ENCODE peak calls at places on chromosomes 13 and 19, in eight cellular contexts. Z is adrenal gland; X is heart right ventricle; J is CD8-positive, alpha-beta T cell; Q is neural progenitor cell; W is ovary; V is sigmoid colon; Y is lung. R is an unnamed sample.

GRCh38 chr19:30733826-30734550 is 361.8 kb downstream of the ZNF536 start:
- DNase-seq in Z (no peak), X (no peak), J (no peak), Q (peak; percentile 64), W (peak; percentile 49), V (no peak), Y (no peak), R (no peak)

GRCh38 chr19:17579523-17580244 is 24.2 kb downstream of the COLGALT1 start:
- DNase-seq in Z (peak; percentile 47), X (peak; percentile 35), J (no peak), Q (peak; percentile 73), W (peak; percentile 82), V (no peak), Y (peak; percentile 54), R (peak; percentile 72)

GRCh38 chr19:21463449-21464105 is 41.8 kb upstream of the ZNF429 start:
- DNase-seq in Z (peak; percentile 64), X (peak; percentile 44), J (no peak), Q (peak; percentile 90), W (peak; percentile 71), V (no peak), Y (peak; percentile 61), R (no peak)

GRCh38 chr19:30669329-30670010 is 297.3 kb downstream of the ZNF536 start:
- DNase-seq in Z (peak; percentile 77), X (peak; percentile 56), J (peak; percentile 11), Q (peak; percentile 80), W (peak; percentile 90), V (peak; percentile 75), Y (no peak), R (peak; percentile 84)

GRCh38 chr13:72290962-72291681 is 424.1 kb upstream of the DACH1 start:
- DNase-seq in Z (no peak), X (no peak), J (no peak), Q (no peak), W (no peak), V (no peak), Y (no peak), R (no peak)

GRCh38 chr19:8638078-8638619 is 7.7 kb downstream of the NFILZ start:
- DNase-seq in Z (peak; percentile 58), X (no peak), J (no peak), Q (no peak), W (no peak), V (peak; percentile 68), Y (peak; percentile 35), R (no peak)

GRCh38 chr13:75870397-75870801 is 234.3 kb downstream of the LMO7 start:
- DNase-seq in Z (no peak), X (no peak), J (peak; percentile 3), Q (peak; percentile 37), W (no peak), V (no peak), Y (no peak), R (no peak)

GRCh38 chr19:12884202-12884601 is 2.8 kb downstream of the KLF1 start:
- DNase-seq in Z (no peak), X (no peak), J (no peak), Q (no peak), W (no peak), V (no peak), Y (no peak), R (no peak)

GRCh38 chr13:30341815-30342570 is 34.6 kb upstream of the KATNAL1 start:
- DNase-seq in Z (peak; percentile 91), X (peak; percentile 81), J (no peak), Q (no peak), W (peak; percentile 85), V (peak; percentile 97), Y (peak; percentile 71), R (peak; percentile 92)

GRCh38 chr13:97621631-97622030 is 187.7 kb downstream of the RAP2A start:
- DNase-seq in Z (no peak), X (no peak), J (no peak), Q (peak; percentile 82), W (no peak), V (no peak), Y (no peak), R (no peak)

GRCh38 chr19:52258426-52258825 is 11.0 kb upstream of the ZNF766 start:
- DNase-seq in Z (no peak), X (no peak), J (no peak), Q (no peak), W (no peak), V (no peak), Y (no peak), R (no peak)

GRCh38 chr19:48196933-48197665 is 26.6 kb downstream of the ZSWIM9 start:
- DNase-seq in Z (no peak), X (no peak), J (no peak), Q (no peak), W (no peak), V (no peak), Y (no peak), R (no peak)

DNA sequence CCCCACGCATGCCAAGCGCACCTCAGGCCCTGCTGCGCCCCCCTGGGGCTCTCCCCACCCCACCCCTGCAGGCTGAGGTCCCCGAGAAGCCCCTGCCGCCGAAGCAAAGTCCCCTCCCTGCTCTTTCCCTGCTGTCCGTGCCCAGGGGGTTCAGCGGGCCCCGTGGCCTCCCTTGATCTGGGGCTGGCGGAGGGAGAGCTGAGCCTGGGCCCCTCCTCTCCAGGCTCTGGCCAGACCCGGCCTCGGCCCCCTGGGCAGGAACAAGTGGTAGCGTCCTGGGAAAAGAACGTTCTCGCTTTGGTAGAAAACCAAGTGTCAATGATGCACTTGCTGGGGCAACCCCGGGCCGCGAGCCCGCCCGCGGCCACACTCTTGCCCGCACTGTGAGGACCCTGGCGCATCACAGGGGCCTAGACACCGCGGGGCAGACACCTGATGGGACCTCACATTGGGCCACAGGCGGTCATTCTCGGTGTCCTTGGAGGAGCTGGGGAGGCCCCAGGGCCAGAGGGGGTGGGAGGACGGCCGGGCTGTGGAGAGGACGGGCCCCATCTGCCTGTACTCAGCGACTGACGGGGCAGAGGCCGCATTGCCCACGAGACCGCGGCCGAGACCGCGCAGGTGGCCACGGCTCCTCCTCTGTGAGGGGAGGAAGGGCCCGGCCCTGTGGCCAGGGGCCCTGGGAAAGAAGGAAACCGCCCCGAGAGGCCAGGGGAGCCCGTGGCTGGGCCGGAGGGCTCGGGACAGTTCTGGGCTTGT is 29.0 kb downstream of the GPX4 start:
- DNase-seq in Z (peak; percentile 79), X (no peak), J (no peak), Q (no peak), W (peak; percentile 69), V (no peak), Y (no peak), R (no peak)
- H3K27ac ChIP-seq in Z (peak overlapping the region; percentile 91), X (peak overlapping the region; percentile 91), J (peak overlapping the region; percentile 89), Q (no peak overlapping the region), W (peak overlapping the region; percentile 83), V (peak overlapping the region; percentile 83), Y (peak overlapping the region; percentile 88), R (peak overlapping the region; percentile 96)

GRCh38 chr19:42250249-42250665 is 4.7 kb downstream of the ERF start:
- DNase-seq in Z (peak; percentile 59), X (peak; percentile 27), J (no peak), Q (no peak), W (peak; percentile 47), V (peak; percentile 72), Y (no peak), R (peak; percentile 76)

GRCh38 chr19:42249149-42249750 is 5.7 kb downstream of the ERF start:
- DNase-seq in Z (no peak), X (no peak), J (no peak), Q (no peak), W (peak; percentile 45), V (no peak), Y (no peak), R (peak; percentile 77)

GRCh38 chr19:42251572-42251990 is 3.3 kb downstream of the ERF start:
- DNase-seq in Z (no peak), X (no peak), J (no peak), Q (no peak), W (peak; percentile 52), V (peak; percentile 69), Y (no peak), R (no peak)

GRCh38 chr19:42249769-42250168 is 5.2 kb downstream of the ERF start:
- DNase-seq in Z (no peak), X (no peak), J (no peak), Q (no peak), W (no peak), V (no peak), Y (no peak), R (no peak)

DNA sequence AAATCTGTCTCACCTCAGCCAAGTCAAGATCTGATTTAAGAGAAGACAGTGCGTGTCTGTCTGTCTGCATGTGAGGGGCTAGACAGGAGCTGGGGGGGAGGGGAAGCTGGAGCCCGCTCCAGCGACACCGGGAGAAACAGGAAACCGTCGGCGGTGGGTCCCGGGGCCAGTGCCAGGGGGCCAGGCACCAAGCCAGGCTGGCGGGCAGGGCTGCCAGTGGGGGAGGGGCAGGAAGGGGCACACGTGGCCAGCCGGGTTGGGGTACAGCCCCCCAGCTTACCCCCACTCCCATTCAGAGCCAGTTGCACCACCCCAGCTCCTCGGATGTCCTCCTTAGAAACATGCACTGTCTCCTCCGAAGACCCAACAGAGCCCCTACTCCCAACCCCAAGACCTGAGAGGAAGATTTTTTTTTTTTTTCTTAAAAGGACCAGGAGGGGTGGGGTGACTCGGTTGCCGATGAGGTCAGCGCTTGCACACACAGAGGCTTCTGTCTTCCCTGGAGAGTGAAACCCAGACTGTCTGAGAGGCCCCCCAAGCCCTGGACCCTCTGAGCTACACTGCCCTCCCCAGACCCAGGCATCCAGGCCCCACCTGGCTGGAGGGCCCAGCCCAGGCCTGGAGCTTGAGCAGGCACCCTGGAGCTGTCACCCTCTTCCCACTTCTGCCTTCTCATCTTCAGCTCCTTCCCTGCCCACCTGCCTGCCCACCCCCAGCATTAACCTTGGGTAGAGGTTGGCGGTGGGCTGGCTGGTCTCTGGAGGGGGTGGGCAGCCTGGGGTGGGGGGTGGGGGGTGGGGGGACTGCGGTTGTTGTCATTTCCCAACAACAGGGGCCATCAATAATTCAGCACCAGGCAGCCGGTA is 4.0 kb downstream of the ERF start:
- DNase-seq in Z (peak; percentile 73), X (no peak), J (no peak), Q (no peak), W (peak; percentile 64), V (peak; percentile 80), Y (no peak), R (peak; percentile 81)
- H3K4me3 ChIP-seq in Z (no peak overlapping the region), X (peak overlapping the region; percentile 73), J (no peak overlapping the region), Q (no peak overlapping the region), W (no peak overlapping the region), V (no peak overlapping the region), Y (no peak overlapping the region), R (no peak overlapping the region)

DNA sequence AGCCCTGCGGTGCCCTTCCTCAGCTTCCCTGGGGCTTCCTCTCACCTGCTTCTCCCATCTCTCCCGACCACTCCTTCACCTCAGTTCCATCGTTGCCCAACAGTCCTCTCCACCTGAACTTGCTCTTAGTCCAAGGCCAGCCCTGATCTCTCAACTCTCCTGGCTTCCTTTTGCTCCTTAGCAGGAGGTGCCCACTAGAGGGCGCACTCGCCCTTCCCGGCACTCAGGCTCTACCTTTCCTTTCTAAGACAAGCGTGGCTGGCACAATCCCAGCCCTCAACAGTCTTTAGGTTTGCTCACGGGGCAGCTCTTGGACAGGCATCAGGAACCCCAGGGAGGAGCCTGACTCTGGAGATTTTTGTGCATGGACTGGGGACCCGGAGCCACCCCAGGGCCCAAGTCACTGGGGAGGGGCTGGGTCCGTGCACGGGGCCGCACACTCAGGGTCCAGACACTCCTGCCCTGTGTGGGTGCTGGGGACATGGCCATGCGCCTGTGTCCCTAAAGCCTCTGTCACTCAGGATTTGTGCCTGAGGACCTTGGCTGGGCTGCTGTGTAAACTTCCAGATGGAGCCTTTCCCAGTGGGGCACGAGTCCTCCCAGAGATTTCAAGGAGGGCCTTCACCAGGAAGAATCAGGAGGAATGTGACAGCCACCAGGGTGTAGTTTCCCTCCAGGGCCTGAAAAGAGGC is 12.1 kb upstream of the CEACAM8 start:
- DNase-seq in Z (peak; percentile 82), X (no peak), J (peak; percentile 13), Q (peak; percentile 75), W (no peak), V (no peak), Y (peak; percentile 81), R (peak; percentile 25)
- TF ChIP-seq CTCF in Z (peak; percentile 36), X (peak; percentile 62), J (peak; percentile 50), Q (peak; percentile 83), W (no peak), V (peak; percentile 29), Y (peak; percentile 19), R (peak; percentile 43)

GRCh38 chr13:101453784-101454201 is 1.3 kb downstream of the ITGBL1 start:
- DNase-seq in Z (peak; percentile 23), X (no peak), J (no peak), Q (no peak), W (peak; percentile 48), V (no peak), Y (peak; percentile 32), R (peak; percentile 57)
- H3K27ac ChIP-seq in Z (no peak overlapping the region), X (no peak overlapping the region), J (no peak overlapping the region), Q (no peak overlapping the region), W (no peak overlapping the region), V (no peak overlapping the region), Y (no peak overlapping the region), R (no peak overlapping the region)

R was measured in kidney.